ENCODE peak calls at places on chromosomes 2 and 18, in eight cellular contexts. U is testis; A is CD8-positive, alpha-beta memory T cell; X is H54; H is epithelial cell of esophagus; J is Calu3; R is hepatic stellate cell; Z is CD8-positive, alpha-beta T cell. S is an unnamed sample.

GRCh38 chr2:20633001-20633400 is 17.9 kb downstream of the HS1BP3 start:
- DNase-seq in U (no peak), A (no peak), X (no peak), H (no peak), J (no peak), R (no peak), Z (no peak), S (no peak)

GRCh38 chr18:45222200-45222599 is 393.1 kb upstream of the SLC14A2 start:
- DNase-seq in U (no peak), A (no peak), X (no peak), H (no peak), J (no peak), R (no peak), Z (no peak), S (no peak)

GRCh38 chr2:202014328-202015034 is 19.2 kb upstream of the FZD7 start:
- DNase-seq in U (no peak), A (no peak), X (no peak), H (peak; percentile 45), J (no peak), R (no peak), Z (no peak), S (no peak)

GRCh38 chr18:57446322-57446721 is 11.1 kb downstream of the ONECUT2 start:
- DNase-seq in U (peak; percentile 31), A (no peak), X (no peak), H (peak; percentile 52), J (peak; percentile 77), R (no peak), Z (no peak), S (peak; percentile 18)

GRCh38 chr2:227339098-227339599 is 14.1 kb downstream of the MFF start:
- DNase-seq in U (no peak), A (no peak), X (no peak), H (no peak), J (peak; percentile 6), R (no peak), Z (no peak), S (no peak)

GRCh38 chr2:24147364-24147763 is 24.1 kb downstream of the FAM228B start:
- DNase-seq in U (no peak), A (no peak), X (no peak), H (no peak), J (no peak), R (no peak), Z (no peak), S (no peak)

GRCh38 chr2:215920244-215921100 is 92.9 kb downstream of the MREG start:
- DNase-seq in U (peak; percentile 80), A (peak; percentile 44), X (no peak), H (peak; percentile 83), J (peak; percentile 76), R (peak; percentile 48), Z (peak; percentile 20), S (peak; percentile 69)

GRCh38 chr2:46101557-46102220 is 195.5 kb upstream of the EPAS1 start:
- DNase-seq in U (no peak), A (no peak), X (no peak), H (no peak), J (no peak), R (no peak), Z (no peak), S (no peak)

GRCh38 chr2:239178954-239179353 is 221.9 kb downstream of the HDAC4 start:
- DNase-seq in U (no peak), A (no peak), X (no peak), H (no peak), J (no peak), R (no peak), Z (no peak), S (no peak)

GRCh38 chr2:48572797-48573196 is 42.8 kb downstream of the STON1 start:
- DNase-seq in U (no peak), A (no peak), X (no peak), H (no peak), J (no peak), R (no peak), Z (no peak), S (no peak)

GRCh38 chr2:20626698-20627471 is 24.0 kb downstream of the HS1BP3 start:
- DNase-seq in U (no peak), A (no peak), X (no peak), H (no peak), J (no peak), R (no peak), Z (no peak), S (no peak)

GRCh38 chr2:159094173-159094737 is 125.8 kb downstream of the TANC1 start:
- DNase-seq in U (peak; percentile 64), A (no peak), X (no peak), H (peak; percentile 52), J (no peak), R (peak; percentile 65), Z (no peak), S (no peak)

GRCh38 chr2:61182059-61182383 is 20.0 kb downstream of the C2orf74 start:
- DNase-seq in U (no peak), A (no peak), X (no peak), H (no peak), J (no peak), R (no peak), Z (no peak), S (no peak)

GRCh38 chr18:42310956-42311355 is 355.9 kb downstream of the PIK3C3 start:
- DNase-seq in U (no peak), A (no peak), X (no peak), H (peak; percentile 82), J (no peak), R (no peak), Z (no peak), S (no peak)

GRCh38 chr2:150479075-150479915 is 8.2 kb downstream of the RND3 start:
- DNase-seq in U (no peak), A (no peak), X (no peak), H (peak; percentile 90), J (no peak), R (no peak), Z (no peak), S (peak; percentile 87)

GRCh38 chr2:122210898-122211605 is 455.6 kb downstream of the TSN start:
- DNase-seq in U (no peak), A (no peak), X (no peak), H (no peak), J (no peak), R (no peak), Z (no peak), S (no peak)